ENCODE peak calls at places on chromosomes 4 and X, in six cellular contexts. S is NAMALWA; E is activated naive CD4-positive, alpha-beta T cell; I is tibial nerve; F is AG09319; Z is dorsolateral prefrontal cortex. M is an unnamed sample.

GRCh38 chr4:83905952-83906351 is 370.0 kb downstream of the GPAT3 start:
- DNase-seq in I (no peak), Z (no peak), E (no peak), S (peak; percentile 50), F (no peak), M (no peak)

GRCh38 chrX:109299091-109299490 is 182.8 kb downstream of the GUCY2F start:
- DNase-seq in F (no peak), I (no peak), E (no peak), Z (no peak), S (no peak), M (no peak)

GRCh38 chrX:31440546-31440945 is 368.7 kb upstream of the FTHL17 start:
- DNase-seq in I (no peak), Z (no peak), E (no peak), F (no peak), S (no peak), M (no peak)

GRCh38 chr4:163649557-163650091 is 155.1 kb downstream of the TMA16 start:
- DNase-seq in E (no peak), I (no peak), F (no peak), S (no peak), Z (no peak), M (no peak)

GRCh38 chr4:74006009-74006476 is 7.6 kb upstream of the CXCL5 start:
- DNase-seq in F (no peak), E (no peak), S (no peak), I (no peak), Z (no peak), M (peak; percentile 15)

GRCh38 chr4:94758141-94758699 is 465 bp downstream of the BMPR1B start:
- DNase-seq in S (no peak), E (no peak), I (peak; percentile 33), F (no peak), Z (peak; percentile 29), M (no peak)

GRCh38 chr4:16079046-16079445 is 4.8 kb downstream of the PROM1 start:
- DNase-seq in I (no peak), S (no peak), F (no peak), E (no peak), Z (no peak), M (no peak)

GRCh38 chr4:48058620-48059530 is 42.3 kb downstream of the NIPAL1 start:
- DNase-seq in E (no peak), S (no peak), F (no peak), I (no peak), Z (no peak), M (no peak)

GRCh38 chrX:34197946-34198345 is 65.8 kb upstream of the FAM47A start:
- DNase-seq in E (no peak), Z (no peak), I (no peak), F (no peak), S (no peak), M (no peak)

GRCh38 chr4:107034091-107034698 is 1.9 kb downstream of the DKK2 start:
- DNase-seq in Z (peak; percentile 56), E (no peak), F (no peak), I (peak; percentile 52), S (no peak), M (peak; percentile 88)

GRCh38 chr4:41994461-41994860 is 4.1 kb downstream of the SLC30A9 start:
- DNase-seq in E (no peak), I (no peak), S (peak; percentile 41), Z (no peak), F (no peak), M (no peak)

GRCh38 chr4:80365928-80366327 is 30.4 kb downstream of the CFAP299 start:
- DNase-seq in E (peak; percentile 1), S (peak; percentile 90), Z (no peak), I (peak; percentile 43), F (peak; percentile 52), M (no peak)

GRCh38 chrX:128816919-128817318 is 706.4 kb downstream of the SMARCA1 start:
- DNase-seq in F (no peak), Z (no peak), S (peak; percentile 23), E (no peak), I (no peak), M (no peak)

GRCh38 chr4:2259541-2260267 is 2.2 kb downstream of the MXD4 start:
- DNase-seq in I (no peak), S (no peak), F (no peak), E (no peak), Z (peak; percentile 1), M (no peak)

GRCh38 chrX:36609653-36610585 is 398.2 kb upstream of the FAM47C start:
- DNase-seq in S (no peak), E (no peak), Z (no peak), I (no peak), F (no peak), M (no peak)

GRCh38 chr4:7737268-7737645 is 202.4 kb downstream of the AFAP1 start:
- DNase-seq in S (no peak), I (no peak), E (no peak), F (no peak), Z (no peak), M (no peak)

GRCh38 chrX:3679669-3680068 is 33.8 kb downstream of the PRKX start:
- DNase-seq in F (no peak), Z (no peak), I (no peak), E (no peak), S (no peak), M (no peak)

GRCh38 chr4:99821918-99822503 is 5.4 kb downstream of the DAPP1 start:
- DNase-seq in F (no peak), I (no peak), S (peak; percentile 66), E (no peak), Z (no peak), M (no peak)

GRCh38 chr4:184705692-184706091 is 28.2 kb downstream of the CENPU start:
- DNase-seq in S (no peak), I (no peak), E (no peak), F (no peak), Z (no peak), M (no peak)

GRCh38 chr4:142329304-142329703 is 516.8 kb downstream of the INPP4B start:
- DNase-seq in F (no peak), I (no peak), E (no peak), S (no peak), Z (no peak), M (no peak)

GRCh38 chr4:7029921-7030320 is 13.3 kb upstream of the TADA2B start:
- DNase-seq in E (no peak), S (no peak), I (no peak), F (no peak), Z (no peak), M (no peak)

GRCh38 chrX:10741496-10742048 is 121.2 kb upstream of the MID1 start:
- DNase-seq in E (no peak), Z (no peak), F (no peak), I (no peak), S (no peak), M (no peak)

GRCh38 chrX:138073626-138074025 is 507.7 kb downstream of the ZIC3 start:
- DNase-seq in E (no peak), Z (no peak), I (no peak), S (no peak), F (no peak), M (no peak)

GRCh38 chr4:40629401-40630334 is at the start of gene RBM47:
- DNase-seq in S (no peak), I (peak; percentile 33), E (no peak), Z (peak; percentile 39), F (peak; percentile 3), M (peak; percentile 61)

GRCh38 chrX:34875204-34875603 is 67.4 kb upstream of the FAM47B start:
- DNase-seq in E (no peak), I (no peak), F (no peak), S (no peak), Z (no peak), M (no peak)

GRCh38 chr4:94411296-94411695 is 40.4 kb upstream of the PDLIM5 start:
- DNase-seq in I (no peak), F (no peak), S (no peak), E (no peak), Z (no peak), M (no peak)

M was measured in lower leg skin.